ENCODE peak calls at places on chromosome 12, in five cellular contexts. One of them, this sample, is unnamed.

GRCh38 chr12:15956010-15956409 is 44.9 kb downstream of the DERA start:
- DNase-seq in GM12878: no peak
- DNase-seq in HepG2: no peak
- DNase-seq in NT2/D1: no peak
- DNase-seq in H1: no peak
- DNase-seq in this sample: no peak

GRCh38 chr12:62724947-62725447 is 210.0 kb downstream of the PPM1H start:
- DNase-seq in GM12878: no peak
- DNase-seq in HepG2: peak
- DNase-seq in NT2/D1: peak
- DNase-seq in H1: no peak
- DNase-seq in this sample: peak

GRCh38 chr12:2739832-2740641 is 54.7 kb upstream of the FKBP4 start:
- DNase-seq in GM12878: no peak
- DNase-seq in HepG2: peak
- DNase-seq in NT2/D1: no peak
- DNase-seq in H1: no peak
- DNase-seq in this sample: no peak

GRCh38 chr12:47899466-47899865 is 5.3 kb downstream of the VDR start:
- DNase-seq in GM12878: no peak
- DNase-seq in HepG2: no peak
- DNase-seq in NT2/D1: no peak
- DNase-seq in H1: no peak
- DNase-seq in this sample: no peak

GRCh38 chr12:94112116-94112515 is 36.3 kb upstream of the PLXNC1 start:
- DNase-seq in GM12878: no peak
- DNase-seq in HepG2: no peak
- DNase-seq in NT2/D1: no peak
- DNase-seq in H1: no peak
- DNase-seq in this sample: no peak

GRCh38 chr12:132266370-132266769 is 63.0 kb downstream of the GALNT9 start:
- DNase-seq in GM12878: no peak
- DNase-seq in HepG2: no peak
- DNase-seq in NT2/D1: no peak
- DNase-seq in H1: no peak
- DNase-seq in this sample: no peak

GRCh38 chr12:55736780-55737580 is 5.9 kb upstream of the GDF11 start:
- DNase-seq in GM12878: no peak
- DNase-seq in HepG2: peak
- DNase-seq in NT2/D1: peak
- DNase-seq in H1: peak
- DNase-seq in this sample: peak

GRCh38 chr12:105334001-105334400 is 3.5 kb downstream of the C12orf75 start:
- DNase-seq in GM12878: no peak
- DNase-seq in HepG2: no peak
- DNase-seq in NT2/D1: no peak
- DNase-seq in H1: no peak
- DNase-seq in this sample: peak

GRCh38 chr12:9708853-9709252 is 24.0 kb downstream of the CLECL1 start:
- DNase-seq in GM12878: no peak
- DNase-seq in HepG2: no peak
- DNase-seq in NT2/D1: no peak
- DNase-seq in H1: no peak
- DNase-seq in this sample: no peak

GRCh38 chr12:90959538-90960139 is 4.7 kb upstream of the CCER1 start:
- DNase-seq in GM12878: no peak
- DNase-seq in HepG2: peak
- DNase-seq in NT2/D1: peak
- DNase-seq in H1: no peak
- DNase-seq in this sample: peak

GRCh38 chr12:22034709-22035506 is 11.1 kb upstream of the CMAS start:
- DNase-seq in GM12878: no peak
- DNase-seq in HepG2: no peak
- DNase-seq in NT2/D1: no peak
- DNase-seq in H1: no peak
- DNase-seq in this sample: no peak

GRCh38 chr12:54463034-54463433 is 10.4 kb downstream of the GTSF1 start:
- DNase-seq in GM12878: no peak
- DNase-seq in HepG2: no peak
- DNase-seq in NT2/D1: no peak
- DNase-seq in H1: no peak
- DNase-seq in this sample: no peak

GRCh38 chr12:80412343-80412953 is 31.6 kb upstream of the PTPRQ start:
- DNase-seq in GM12878: no peak
- DNase-seq in HepG2: peak
- DNase-seq in NT2/D1: peak
- DNase-seq in H1: no peak
- DNase-seq in this sample: peak

GRCh38 chr12:46109343-46110219 is 119.2 kb upstream of the SCAF11 start:
- DNase-seq in GM12878: no peak
- DNase-seq in HepG2: no peak
- DNase-seq in NT2/D1: no peak
- DNase-seq in H1: no peak
- DNase-seq in this sample: no peak

GRCh38 chr12:100401660-100402059 is 44.8 kb downstream of the SLC17A8 start:
- DNase-seq in GM12878: no peak
- DNase-seq in HepG2: no peak
- DNase-seq in NT2/D1: no peak
- DNase-seq in H1: peak
- DNase-seq in this sample: no peak

GRCh38 chr12:38053655-38054464 is 262.7 kb upstream of the ALG10B start:
- DNase-seq in GM12878: no peak
- DNase-seq in HepG2: peak
- DNase-seq in NT2/D1: peak
- DNase-seq in H1: no peak
- DNase-seq in this sample: peak

GRCh38 chr12:68568878-68569569 is 41.7 kb upstream of the RAP1B start:
- DNase-seq in GM12878: no peak
- DNase-seq in HepG2: no peak
- DNase-seq in NT2/D1: no peak
- DNase-seq in H1: no peak
- DNase-seq in this sample: no peak

GRCh38 chr12:86264451-86265328 is 8.5 kb upstream of the MGAT4C start:
- DNase-seq in GM12878: no peak
- DNase-seq in HepG2: no peak
- DNase-seq in NT2/D1: no peak
- DNase-seq in H1: peak
- DNase-seq in this sample: no peak

GRCh38 chr12:58105225-58106119 is 164.1 kb downstream of the ATP23 start:
- DNase-seq in GM12878: no peak
- DNase-seq in HepG2: no peak
- DNase-seq in NT2/D1: no peak
- DNase-seq in H1: no peak
- DNase-seq in this sample: no peak

GRCh38 chr12:121810234-121810817 is 6.5 kb downstream of the SETD1B start:
- DNase-seq in GM12878: no peak
- DNase-seq in HepG2: no peak
- DNase-seq in NT2/D1: no peak
- DNase-seq in H1: no peak
- DNase-seq in this sample: no peak

GRCh38 chr12:18552829-18553228 is 185.0 kb downstream of the PLCZ1 start:
- DNase-seq in GM12878: no peak
- DNase-seq in HepG2: no peak
- DNase-seq in NT2/D1: no peak
- DNase-seq in H1: no peak
- DNase-seq in this sample: no peak

GRCh38 chr12:79920421-79921238 is 14.3 kb downstream of the PPP1R12A start:
- DNase-seq in GM12878: no peak
- DNase-seq in HepG2: no peak
- DNase-seq in NT2/D1: no peak
- DNase-seq in H1: no peak
- DNase-seq in this sample: no peak

GRCh38 chr12:61758661-61759060 is 501.5 kb upstream of the USP15 start:
- DNase-seq in GM12878: no peak
- DNase-seq in HepG2: no peak
- DNase-seq in NT2/D1: no peak
- DNase-seq in H1: no peak
- DNase-seq in this sample: no peak

GRCh38 chr12:92943482-92944250 is 14.6 kb upstream of the EEA1 start:
- DNase-seq in GM12878: no peak
- DNase-seq in HepG2: peak
- DNase-seq in NT2/D1: no peak
- DNase-seq in H1: no peak
- DNase-seq in this sample: no peak

GRCh38 chr12:113299619-113300237 is 35.2 kb downstream of the SLC8B1 start:
- DNase-seq in GM12878: no peak
- DNase-seq in HepG2: peak
- DNase-seq in NT2/D1: peak
- DNase-seq in H1: no peak
- DNase-seq in this sample: no peak

GRCh38 chr12:78018939-78019338 is 188.2 kb downstream of the NAV3 start:
- DNase-seq in GM12878: no peak
- DNase-seq in HepG2: peak
- DNase-seq in NT2/D1: no peak
- DNase-seq in H1: no peak
- DNase-seq in this sample: no peak

GRCh38 chr12:93638095-93638494 is 39.1 kb upstream of the CRADD start:
- DNase-seq in GM12878: no peak
- DNase-seq in HepG2: no peak
- DNase-seq in NT2/D1: no peak
- DNase-seq in H1: no peak
- DNase-seq in this sample: no peak

GRCh38 chr12:122230798-122231197 is 4.9 kb upstream of the DIABLO start:
- DNase-seq in GM12878: no peak
- DNase-seq in HepG2: no peak
- DNase-seq in NT2/D1: no peak
- DNase-seq in H1: no peak
- DNase-seq in this sample: no peak

GRCh38 chr12:80813820-80814219 is 97.1 kb downstream of the MYF5 start:
- DNase-seq in GM12878: peak
- DNase-seq in HepG2: no peak
- DNase-seq in NT2/D1: no peak
- DNase-seq in H1: no peak
- DNase-seq in this sample: no peak

GRCh38 chr12:70236990-70237389 is 6.2 kb upstream of the CNOT2 start:
- DNase-seq in GM12878: no peak
- DNase-seq in HepG2: no peak
- DNase-seq in NT2/D1: peak
- DNase-seq in H1: no peak
- DNase-seq in this sample: no peak
- TF ChIP-seq SUZ12 in GM12878: no peak
- TF ChIP-seq SUZ12 in HepG2: no peak
- TF ChIP-seq SUZ12 in NT2/D1: no peak
- TF ChIP-seq SUZ12 in H1: no peak
- TF ChIP-seq SUZ12 in this sample: no peak

GRCh38 chr12:114901316-114901715 is 217.3 kb upstream of the TBX3 start:
- DNase-seq in GM12878: no peak
- DNase-seq in HepG2: no peak
- DNase-seq in NT2/D1: no peak
- DNase-seq in H1: no peak
- DNase-seq in this sample: no peak

GRCh38 chr12:114904254-114905003 is 220.5 kb upstream of the TBX3 start:
- DNase-seq in GM12878: no peak
- DNase-seq in HepG2: no peak
- DNase-seq in NT2/D1: no peak
- DNase-seq in H1: no peak
- DNase-seq in this sample: no peak

GRCh38 chr12:114903394-114903748 is 219.4 kb upstream of the TBX3 start:
- DNase-seq in GM12878: no peak
- DNase-seq in HepG2: no peak
- DNase-seq in NT2/D1: no peak
- DNase-seq in H1: no peak
- DNase-seq in this sample: no peak

GRCh38 chr12:114898159-114898558 is 214.2 kb upstream of the TBX3 start:
- DNase-seq in GM12878: no peak
- DNase-seq in HepG2: no peak
- DNase-seq in NT2/D1: no peak
- DNase-seq in H1: no peak
- DNase-seq in this sample: no peak

DNA sequence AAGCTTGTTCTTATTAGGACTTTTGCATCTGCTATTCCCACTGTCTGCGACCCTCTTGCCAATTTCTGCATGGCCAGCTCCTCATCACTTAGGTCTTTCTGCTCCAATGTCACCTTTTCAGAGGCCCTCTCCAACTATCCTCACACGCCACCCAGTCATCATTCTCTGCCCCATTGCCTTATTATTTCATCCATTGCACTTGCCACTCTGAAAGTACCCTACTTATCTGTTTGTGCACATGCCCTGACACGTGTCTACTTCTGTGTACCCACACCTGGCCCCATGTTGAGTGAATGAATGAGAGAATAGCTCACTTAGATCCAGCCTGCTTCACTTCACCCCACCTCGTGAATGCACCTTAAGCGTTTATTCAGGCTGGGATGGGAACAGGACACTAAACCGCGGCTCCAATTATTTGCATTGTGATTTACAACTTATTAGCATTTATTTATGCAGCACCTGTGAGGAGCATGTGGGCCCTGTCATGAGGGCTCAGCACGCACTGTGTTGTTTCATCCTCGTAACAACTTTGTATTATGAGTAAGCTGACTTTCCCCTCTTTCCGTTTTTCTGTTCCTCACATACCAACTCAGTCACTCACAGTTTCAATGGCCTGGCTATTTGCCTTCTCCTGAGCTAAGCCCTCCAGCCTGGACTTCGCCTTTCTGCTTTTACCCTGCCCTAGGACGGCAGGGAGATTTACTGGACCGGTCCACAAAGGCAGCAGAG is 218.9 kb upstream of the TBX3 start:
- DNase-seq in GM12878: no peak
- DNase-seq in HepG2: peak
- DNase-seq in NT2/D1: no peak
- DNase-seq in H1: no peak
- DNase-seq in this sample: no peak
- TF ChIP-seq SUZ12 in GM12878: no peak
- TF ChIP-seq SUZ12 in HepG2: no peak
- TF ChIP-seq SUZ12 in NT2/D1: no peak
- TF ChIP-seq SUZ12 in H1: no peak
- TF ChIP-seq SUZ12 in this sample: no peak

GRCh38 chr12:70366581-70367267 is 634 bp downstream of the KCNMB4 start:
- DNase-seq in GM12878: no peak
- DNase-seq in HepG2: peak
- DNase-seq in NT2/D1: no peak
- DNase-seq in H1: peak
- DNase-seq in this sample: peak
- TF ChIP-seq SUZ12 in GM12878: no peak
- TF ChIP-seq SUZ12 in HepG2: no peak
- TF ChIP-seq SUZ12 in NT2/D1: no peak
- TF ChIP-seq SUZ12 in H1: no peak
- TF ChIP-seq SUZ12 in this sample: no peak

DNA sequence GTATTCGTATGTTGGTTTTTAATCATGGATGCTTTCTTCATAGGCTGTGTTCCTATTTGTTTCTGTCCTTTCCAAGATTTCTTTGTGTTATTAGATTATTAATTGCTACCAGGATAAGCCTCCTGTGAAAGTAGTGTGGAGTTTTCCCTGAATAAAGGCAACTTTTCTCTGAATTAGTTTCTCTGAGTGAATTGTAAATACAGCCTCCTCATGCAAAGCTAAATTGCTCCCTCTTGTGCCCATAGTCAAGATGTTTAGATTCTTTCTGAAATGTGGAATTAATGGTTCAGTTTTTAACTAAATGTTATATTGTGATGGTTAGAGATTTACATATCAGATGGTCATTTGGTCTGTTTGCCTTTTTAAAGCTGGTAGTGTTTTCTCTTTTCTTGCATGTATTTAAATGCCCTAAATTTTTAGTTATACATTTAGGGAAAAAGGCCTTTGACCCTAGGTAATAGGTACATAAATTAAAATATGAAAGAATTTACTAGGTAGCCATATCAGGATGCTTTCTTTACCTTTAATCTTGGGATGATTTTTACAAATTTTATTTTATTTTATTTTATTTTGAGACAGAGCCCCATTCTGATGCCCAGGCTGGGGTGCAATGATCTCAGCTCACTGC is 8.9 kb downstream of the APAF1 start:
- DNase-seq in GM12878: no peak
- DNase-seq in HepG2: peak
- DNase-seq in NT2/D1: no peak
- DNase-seq in H1: no peak
- DNase-seq in this sample: peak
- TF ChIP-seq SUZ12 in GM12878: no peak
- TF ChIP-seq SUZ12 in HepG2: no peak
- TF ChIP-seq SUZ12 in NT2/D1: no peak
- TF ChIP-seq SUZ12 in H1: no peak
- TF ChIP-seq SUZ12 in this sample: no peak

This sample was measured in HEK293T.